ENCODE peak calls at places on chromosomes 5 and 9, in ten cellular contexts. B is brain microvascular endothelial cell; L is spleen; T is psoas muscle; Z is CD4-positive, alpha-beta memory T cell; K is stomach; I is A549; S is endodermal cell; G is lower leg skin; E is fibroblast of lung. D is an unnamed sample.
A peak's percentile ranks its signal among the peaks of the same experiment; 100 is the strongest.

GRCh38 chr5:138024117-138024516 is 8.8 kb downstream of the FAM13B start:
- DNase-seq in B (no peak), L (no peak), T (no peak), Z (no peak), K (no peak), I (no peak), S (no peak), G (no peak), E (no peak), D (no peak)

GRCh38 chr5:91670565-91670964 is 287.4 kb upstream of the ARRDC3 start:
- DNase-seq in B (no peak), L (no peak), T (no peak), Z (no peak), K (no peak), I (no peak), S (peak; percentile 76), G (no peak), E (no peak), D (no peak)

GRCh38 chr5:128534729-128535128 is 3.3 kb downstream of the FBN2 start:
- DNase-seq in B (no peak), L (no peak), T (no peak), Z (no peak), K (no peak), I (no peak), S (no peak), G (no peak), E (peak; percentile 61), D (no peak)

GRCh38 chr9:15138357-15138686 is 168.7 kb downstream of the TTC39B start:
- DNase-seq in B (no peak), L (no peak), T (no peak), Z (no peak), K (no peak), I (no peak), S (peak; percentile 43), G (no peak), E (no peak), D (no peak)

GRCh38 chr9:13479071-13479470 is 199.6 kb upstream of the MPDZ start:
- DNase-seq in B (no peak), L (no peak), T (no peak), Z (no peak), K (no peak), I (no peak), S (no peak), G (no peak), E (no peak), D (no peak)

GRCh38 chr9:87867391-87867790 is 15.3 kb upstream of the SPATA31E1 start:
- DNase-seq in B (no peak), L (peak; percentile 69), T (no peak), Z (no peak), K (no peak), I (no peak), S (peak; percentile 26), G (no peak), E (no peak), D (no peak)

GRCh38 chr5:32753765-32754164 is 42.6 kb downstream of the NPR3 start:
- DNase-seq in B (peak; percentile 6), L (no peak), T (no peak), Z (no peak), K (no peak), I (no peak), S (no peak), G (no peak), E (peak; percentile 60), D (no peak)

GRCh38 chr5:147949711-147950573 is 43.6 kb upstream of the C5orf46 start:
- DNase-seq in B (no peak), L (no peak), T (no peak), Z (peak; percentile 0), K (no peak), I (peak; percentile 60), S (no peak), G (no peak), E (peak; percentile 67), D (peak; percentile 2)

GRCh38 chr5:72407541-72407940 is 87.4 kb downstream of the PTCD2 start:
- DNase-seq in B (no peak), L (no peak), T (no peak), Z (no peak), K (no peak), I (no peak), S (no peak), G (no peak), E (peak; percentile 44), D (no peak)

GRCh38 chr5:124996764-124997077 is 250.3 kb upstream of the ZNF608 start:
- DNase-seq in B (peak; percentile 55), L (no peak), T (no peak), Z (no peak), K (no peak), I (no peak), S (no peak), G (no peak), E (no peak), D (no peak)

GRCh38 chr5:149829954-149830353 is 99.8 kb downstream of the PPARGC1B start:
- DNase-seq in B (no peak), L (no peak), T (no peak), Z (no peak), K (no peak), I (peak; percentile 45), S (no peak), G (no peak), E (no peak), D (no peak)

GRCh38 chr9:77013932-77014596 is 5.4 kb upstream of the FOXB2 start:
- DNase-seq in B (no peak), L (no peak), T (no peak), Z (no peak), K (no peak), I (no peak), S (peak; percentile 69), G (no peak), E (no peak), D (no peak)

GRCh38 chr5:167720676-167721260 is 570.7 kb upstream of the WWC1 start:
- DNase-seq in B (peak; percentile 20), L (no peak), T (no peak), Z (no peak), K (no peak), I (no peak), S (no peak), G (no peak), E (peak; percentile 27), D (no peak)

GRCh38 chr9:28866951-28867350 is 1293.7 kb upstream of the C9orf72 start:
- DNase-seq in B (no peak), L (no peak), T (no peak), Z (no peak), K (no peak), I (no peak), S (no peak), G (no peak), E (no peak), D (no peak)

GRCh38 chr9:5621327-5621726 is 7.6 kb upstream of the RIC1 start:
- DNase-seq in B (peak; percentile 84), L (no peak), T (no peak), Z (no peak), K (no peak), I (peak; percentile 12), S (no peak), G (no peak), E (peak; percentile 51), D (peak; percentile 49)

GRCh38 chr9:104872959-104873850 is 54.8 kb downstream of the ABCA1 start:
- DNase-seq in B (peak; percentile 99), L (no peak), T (peak; percentile 58), Z (no peak), K (no peak), I (peak; percentile 43), S (no peak), G (peak; percentile 64), E (peak; percentile 79), D (peak; percentile 78)

GRCh38 chr5:103422756-103423155 is 139.8 kb downstream of the NUDT12 start:
- DNase-seq in B (no peak), L (no peak), T (no peak), Z (no peak), K (no peak), I (no peak), S (no peak), G (no peak), E (no peak), D (no peak)

GRCh38 chr9:114539718-114540410 is 34.6 kb upstream of the WHRN start:
- DNase-seq in B (no peak), L (no peak), T (no peak), Z (no peak), K (no peak), I (no peak), S (no peak), G (no peak), E (no peak), D (no peak)
- H3K4me3 ChIP-seq in B (no peak overlapping the region), L (no peak overlapping the region), T (no peak overlapping the region), Z (no peak overlapping the region), K (no peak overlapping the region), I (no peak overlapping the region), S (no peak overlapping the region), G (no peak overlapping the region), E (no peak overlapping the region), D (no peak overlapping the region)

GRCh38 chr5:116658830-116659229 is 84.2 kb upstream of the SEMA6A start:
- DNase-seq in B (no peak), L (no peak), T (no peak), Z (no peak), K (no peak), I (no peak), S (no peak), G (no peak), E (no peak), D (no peak)
- H3K4me3 ChIP-seq in B (no peak overlapping the region), L (no peak overlapping the region), T (no peak overlapping the region), Z (no peak overlapping the region), K (no peak overlapping the region), I (no peak overlapping the region), S (no peak overlapping the region), G (no peak overlapping the region), E (no peak overlapping the region), D (no peak overlapping the region)

DNA sequence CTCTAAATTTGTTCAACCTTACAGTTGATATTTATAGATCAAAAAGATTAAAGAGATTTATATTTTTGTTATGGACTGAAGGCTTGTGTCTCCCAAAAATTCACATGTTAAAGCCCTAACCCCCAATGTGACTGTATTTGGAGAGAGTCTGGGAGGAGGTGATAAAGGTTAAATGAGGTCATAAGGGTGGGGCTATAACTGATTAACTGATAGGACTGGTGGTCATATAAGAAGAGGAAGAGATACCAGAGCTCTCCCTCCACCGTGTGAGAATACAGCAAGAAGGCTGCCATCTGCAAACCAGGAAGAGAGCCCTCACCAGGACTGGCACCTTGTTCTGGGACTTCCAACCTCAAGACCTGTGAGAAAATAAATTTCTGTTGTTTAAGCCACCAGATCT is 264.3 kb downstream of the ENC1 start:
- DNase-seq in B (no peak), L (no peak), T (no peak), Z (no peak), K (no peak), I (no peak), S (no peak), G (no peak), E (no peak), D (no peak)
- H3K4me3 ChIP-seq in B (no peak overlapping the region), L (no peak overlapping the region), T (no peak overlapping the region), Z (no peak overlapping the region), K (no peak overlapping the region), I (no peak overlapping the region), S (no peak overlapping the region), G (no peak overlapping the region), E (no peak overlapping the region), D (no peak overlapping the region)

DNA sequence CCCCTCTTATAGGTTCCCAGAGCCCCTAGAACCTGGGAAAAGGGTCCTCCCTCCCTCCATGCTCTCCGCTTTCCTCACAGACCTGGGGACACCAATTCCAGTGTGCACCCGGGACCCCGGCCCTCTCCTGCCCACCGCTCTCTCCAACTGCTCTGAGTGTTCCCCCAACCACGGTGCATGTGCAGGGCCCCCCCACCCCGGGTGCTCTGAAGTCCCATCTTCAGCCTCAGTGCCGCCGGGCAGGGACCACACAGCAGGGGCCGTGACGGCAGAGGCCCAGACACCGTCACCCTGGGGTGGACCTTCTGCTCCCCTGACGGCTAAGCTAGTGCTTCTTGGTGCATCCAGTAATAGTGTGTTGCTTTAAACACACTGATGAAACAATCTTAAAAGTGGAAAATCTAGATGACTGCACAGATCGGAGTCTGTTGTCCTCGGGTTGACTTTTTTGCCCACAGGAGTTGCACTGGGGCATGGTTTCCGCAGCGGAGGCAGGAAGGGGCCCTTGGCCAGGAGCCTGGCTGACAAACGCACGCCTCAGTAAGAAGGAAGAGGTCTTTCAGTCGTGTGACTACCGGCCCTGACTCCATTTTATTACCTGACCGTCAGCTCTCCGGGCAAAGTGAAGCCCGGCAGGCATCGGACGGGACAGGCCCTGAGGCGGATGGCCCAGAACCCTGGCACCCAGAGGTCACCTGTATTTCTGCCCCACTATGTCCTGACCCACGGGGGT is 36.2 kb upstream of the SLC6A3 start:
- DNase-seq in B (no peak), L (no peak), T (no peak), Z (no peak), K (no peak), I (no peak), S (no peak), G (no peak), E (no peak), D (no peak)
- H3K4me3 ChIP-seq in B (no peak overlapping the region), L (no peak overlapping the region), T (no peak overlapping the region), Z (no peak overlapping the region), K (no peak overlapping the region), I (no peak overlapping the region), S (no peak overlapping the region), G (no peak overlapping the region), E (no peak overlapping the region), D (no peak overlapping the region)

D was measured in BJ.